ENCODE peak calls at places on chromosomes 7 and 10, in seven cellular contexts. One of them, this sample, is unnamed.

GRCh38 chr10:31426425-31426824 is 107.4 kb downstream of the ZEB1 start:
- DNase-seq in GM23248: peak; percentile 79
- DNase-seq in stimulated activated CD4-positive, alpha-beta T cell treated with anti-CD3 and anti-CD28 coated beads, Interleukin-1b, Interleukin-23, amount 100 ng/mL, for 24 hours: no peak
- DNase-seq in NCI-H1105: no peak
- DNase-seq in effector memory CD8-positive, alpha-beta T cell: no peak
- DNase-seq in A549: no peak
- DNase-seq in cardiac fibroblast: peak; percentile 90
- DNase-seq in this sample: peak; percentile 13

GRCh38 chr10:131946321-131946751 is 35.4 kb downstream of the BNIP3 start:
- DNase-seq in cardiac fibroblast: peak; percentile 85
- DNase-seq in GM23248: peak; percentile 67
- DNase-seq in NCI-H1105: no peak
- DNase-seq in A549: peak; percentile 39
- DNase-seq in stimulated activated CD4-positive, alpha-beta T cell treated with anti-CD3 and anti-CD28 coated beads, Interleukin-1b, Interleukin-23, amount 100 ng/mL, for 24 hours: no peak
- DNase-seq in effector memory CD8-positive, alpha-beta T cell: no peak
- DNase-seq in this sample: peak; percentile 41

GRCh38 chr10:47369251-47369894 is 14.7 kb downstream of the ZNF488 start:
- DNase-seq in A549: no peak
- DNase-seq in GM23248: no peak
- DNase-seq in NCI-H1105: no peak
- DNase-seq in cardiac fibroblast: no peak
- DNase-seq in stimulated activated CD4-positive, alpha-beta T cell treated with anti-CD3 and anti-CD28 coated beads, Interleukin-1b, Interleukin-23, amount 100 ng/mL, for 24 hours: no peak
- DNase-seq in effector memory CD8-positive, alpha-beta T cell: no peak
- DNase-seq in this sample: no peak

GRCh38 chr7:43568529-43568928 is 14.4 kb upstream of the STK17A start:
- DNase-seq in A549: no peak
- DNase-seq in GM23248: peak; percentile 44
- DNase-seq in effector memory CD8-positive, alpha-beta T cell: no peak
- DNase-seq in stimulated activated CD4-positive, alpha-beta T cell treated with anti-CD3 and anti-CD28 coated beads, Interleukin-1b, Interleukin-23, amount 100 ng/mL, for 24 hours: no peak
- DNase-seq in cardiac fibroblast: peak; percentile 23
- DNase-seq in NCI-H1105: no peak
- DNase-seq in this sample: no peak

GRCh38 chr7:69620650-69621049 is 22.4 kb downstream of the AUTS2 start:
- DNase-seq in A549: no peak
- DNase-seq in effector memory CD8-positive, alpha-beta T cell: no peak
- DNase-seq in NCI-H1105: no peak
- DNase-seq in stimulated activated CD4-positive, alpha-beta T cell treated with anti-CD3 and anti-CD28 coated beads, Interleukin-1b, Interleukin-23, amount 100 ng/mL, for 24 hours: no peak
- DNase-seq in cardiac fibroblast: no peak
- DNase-seq in GM23248: no peak
- DNase-seq in this sample: no peak

GRCh38 chr10:132574783-132575319 is 37.3 kb downstream of the INPP5A start:
- DNase-seq in GM23248: no peak
- DNase-seq in A549: no peak
- DNase-seq in stimulated activated CD4-positive, alpha-beta T cell treated with anti-CD3 and anti-CD28 coated beads, Interleukin-1b, Interleukin-23, amount 100 ng/mL, for 24 hours: no peak
- DNase-seq in cardiac fibroblast: peak; percentile 49
- DNase-seq in effector memory CD8-positive, alpha-beta T cell: no peak
- DNase-seq in NCI-H1105: no peak
- DNase-seq in this sample: no peak

GRCh38 chr10:71737356-71738172 is 18.0 kb upstream of the C10orf105 start:
- DNase-seq in A549: no peak
- DNase-seq in effector memory CD8-positive, alpha-beta T cell: no peak
- DNase-seq in GM23248: peak; percentile 38
- DNase-seq in cardiac fibroblast: no peak
- DNase-seq in NCI-H1105: no peak
- DNase-seq in stimulated activated CD4-positive, alpha-beta T cell treated with anti-CD3 and anti-CD28 coated beads, Interleukin-1b, Interleukin-23, amount 100 ng/mL, for 24 hours: no peak
- DNase-seq in this sample: peak; percentile 92

GRCh38 chr7:71615017-71615416 is 483.1 kb downstream of the GALNT17 start:
- DNase-seq in effector memory CD8-positive, alpha-beta T cell: no peak
- DNase-seq in NCI-H1105: no peak
- DNase-seq in cardiac fibroblast: no peak
- DNase-seq in stimulated activated CD4-positive, alpha-beta T cell treated with anti-CD3 and anti-CD28 coated beads, Interleukin-1b, Interleukin-23, amount 100 ng/mL, for 24 hours: no peak
- DNase-seq in GM23248: peak; percentile 5
- DNase-seq in A549: no peak
- DNase-seq in this sample: no peak

GRCh38 chr10:114732931-114733330 is 74.9 kb upstream of the ABLIM1 start:
- DNase-seq in NCI-H1105: no peak
- DNase-seq in stimulated activated CD4-positive, alpha-beta T cell treated with anti-CD3 and anti-CD28 coated beads, Interleukin-1b, Interleukin-23, amount 100 ng/mL, for 24 hours: no peak
- DNase-seq in A549: no peak
- DNase-seq in cardiac fibroblast: no peak
- DNase-seq in effector memory CD8-positive, alpha-beta T cell: no peak
- DNase-seq in GM23248: no peak
- DNase-seq in this sample: no peak

GRCh38 chr10:86871563-86872183 is 85.7 kb downstream of the MMRN2 start:
- DNase-seq in cardiac fibroblast: peak; percentile 23
- DNase-seq in GM23248: no peak
- DNase-seq in effector memory CD8-positive, alpha-beta T cell: no peak
- DNase-seq in NCI-H1105: no peak
- DNase-seq in stimulated activated CD4-positive, alpha-beta T cell treated with anti-CD3 and anti-CD28 coated beads, Interleukin-1b, Interleukin-23, amount 100 ng/mL, for 24 hours: no peak
- DNase-seq in A549: no peak
- DNase-seq in this sample: no peak

GRCh38 chr10:16809074-16809718 is 8.0 kb downstream of the RSU1 start:
- DNase-seq in effector memory CD8-positive, alpha-beta T cell: peak; percentile 39
- DNase-seq in stimulated activated CD4-positive, alpha-beta T cell treated with anti-CD3 and anti-CD28 coated beads, Interleukin-1b, Interleukin-23, amount 100 ng/mL, for 24 hours: no peak
- DNase-seq in GM23248: peak; percentile 61
- DNase-seq in NCI-H1105: no peak
- DNase-seq in cardiac fibroblast: peak; percentile 61
- DNase-seq in A549: no peak
- DNase-seq in this sample: no peak

GRCh38 chr7:15561840-15562239 is at the start of gene AGMO:
- DNase-seq in cardiac fibroblast: peak; percentile 21
- DNase-seq in A549: no peak
- DNase-seq in NCI-H1105: no peak
- DNase-seq in effector memory CD8-positive, alpha-beta T cell: no peak
- DNase-seq in GM23248: peak; percentile 22
- DNase-seq in stimulated activated CD4-positive, alpha-beta T cell treated with anti-CD3 and anti-CD28 coated beads, Interleukin-1b, Interleukin-23, amount 100 ng/mL, for 24 hours: no peak
- DNase-seq in this sample: no peak

GRCh38 chr7:21642422-21642821 is 99.6 kb downstream of the DNAH11 start:
- DNase-seq in A549: no peak
- DNase-seq in stimulated activated CD4-positive, alpha-beta T cell treated with anti-CD3 and anti-CD28 coated beads, Interleukin-1b, Interleukin-23, amount 100 ng/mL, for 24 hours: no peak
- DNase-seq in NCI-H1105: no peak
- DNase-seq in GM23248: no peak
- DNase-seq in cardiac fibroblast: no peak
- DNase-seq in effector memory CD8-positive, alpha-beta T cell: no peak
- DNase-seq in this sample: no peak

GRCh38 chr7:1361016-1361755 is 98.1 kb downstream of the MICALL2 start:
- DNase-seq in stimulated activated CD4-positive, alpha-beta T cell treated with anti-CD3 and anti-CD28 coated beads, Interleukin-1b, Interleukin-23, amount 100 ng/mL, for 24 hours: no peak
- DNase-seq in GM23248: no peak
- DNase-seq in effector memory CD8-positive, alpha-beta T cell: no peak
- DNase-seq in A549: no peak
- DNase-seq in cardiac fibroblast: no peak
- DNase-seq in NCI-H1105: no peak
- DNase-seq in this sample: no peak

GRCh38 chr10:61943699-61944444 is 42.4 kb downstream of the ARID5B start:
- DNase-seq in effector memory CD8-positive, alpha-beta T cell: no peak
- DNase-seq in stimulated activated CD4-positive, alpha-beta T cell treated with anti-CD3 and anti-CD28 coated beads, Interleukin-1b, Interleukin-23, amount 100 ng/mL, for 24 hours: no peak
- DNase-seq in A549: no peak
- DNase-seq in cardiac fibroblast: peak; percentile 90
- DNase-seq in GM23248: peak; percentile 77
- DNase-seq in NCI-H1105: no peak
- DNase-seq in this sample: no peak

GRCh38 chr7:93914581-93915066 is 6.9 kb upstream of the GNG11 start:
- DNase-seq in GM23248: peak; percentile 63
- DNase-seq in cardiac fibroblast: peak; percentile 94
- DNase-seq in A549: no peak
- DNase-seq in effector memory CD8-positive, alpha-beta T cell: no peak
- DNase-seq in stimulated activated CD4-positive, alpha-beta T cell treated with anti-CD3 and anti-CD28 coated beads, Interleukin-1b, Interleukin-23, amount 100 ng/mL, for 24 hours: no peak
- DNase-seq in NCI-H1105: no peak
- DNase-seq in this sample: no peak

GRCh38 chr10:91313-91712 is 42.2 kb upstream of the TUBB8 start:
- DNase-seq in NCI-H1105: no peak
- DNase-seq in effector memory CD8-positive, alpha-beta T cell: no peak
- DNase-seq in GM23248: no peak
- DNase-seq in stimulated activated CD4-positive, alpha-beta T cell treated with anti-CD3 and anti-CD28 coated beads, Interleukin-1b, Interleukin-23, amount 100 ng/mL, for 24 hours: no peak
- DNase-seq in A549: no peak
- DNase-seq in cardiac fibroblast: no peak
- DNase-seq in this sample: no peak

GRCh38 chr10:66349726-66350125 is 576.1 kb upstream of the LRRTM3 start:
- DNase-seq in effector memory CD8-positive, alpha-beta T cell: no peak
- DNase-seq in GM23248: no peak
- DNase-seq in stimulated activated CD4-positive, alpha-beta T cell treated with anti-CD3 and anti-CD28 coated beads, Interleukin-1b, Interleukin-23, amount 100 ng/mL, for 24 hours: no peak
- DNase-seq in cardiac fibroblast: no peak
- DNase-seq in A549: no peak
- DNase-seq in NCI-H1105: no peak
- DNase-seq in this sample: no peak